ENCODE peak calls at places on chromosomes 13 and 19, in five cellular contexts. V is activated T-helper 1 cell treated with anti-CD3 and anti-CD28 coated beads, Interleukin-12 subunit alpha, Interleukin-12 subunit beta, Interleukin-2, Interleukin-4 antibody, amounts not matched to agents 30 ng/mL and 10 ng/mL and 1 ng/mL, durations not matched to agents 14 hours and 24 hours and 36 hours; N is hypothalamus; M is HuH-7; W is body of pancreas. L is an unnamed sample.

GRCh38 chr19:39599116-39599515 is 3.2 kb upstream of the LGALS13 start:
- DNase-seq in V (no peak), M (peak; percentile 12), W (no peak), N (no peak), L (peak; percentile 45)

GRCh38 chr19:7793493-7793892 is 30.4 kb downstream of the CLEC4M start:
- DNase-seq in W (no peak), N (no peak), V (no peak), M (no peak), L (no peak)

GRCh38 chr19:21604941-21605548 is 99.6 kb downstream of the ZNF429 start:
- DNase-seq in W (peak; percentile 34), N (no peak), V (no peak), M (no peak), L (no peak)

GRCh38 chr13:112510002-112510780 is 77.8 kb downstream of the TUBGCP3 start:
- DNase-seq in N (no peak), W (peak; percentile 41), M (peak; percentile 72), V (no peak), L (peak; percentile 41)

GRCh38 chr19:5200844-5201243 is 139.8 kb downstream of the PTPRS start:
- DNase-seq in V (no peak), M (no peak), N (no peak), W (no peak), L (no peak)

GRCh38 chr13:49373699-49374098 is 70.2 kb downstream of the CAB39L start:
- DNase-seq in N (no peak), M (no peak), V (no peak), W (no peak), L (no peak)

GRCh38 chr19:307793-308420 is 16.7 kb upstream of the PLPP2 start:
- DNase-seq in M (no peak), V (no peak), W (no peak), N (no peak), L (no peak)

GRCh38 chr13:52359534-52359933 is 46.4 kb downstream of the THSD1 start:
- DNase-seq in M (no peak), N (no peak), W (no peak), V (no peak), L (no peak)

GRCh38 chr13:20767309-20767943 is 6.3 kb downstream of the EEF1AKMT1 start:
- DNase-seq in N (no peak), V (no peak), M (no peak), W (no peak), L (no peak)

GRCh38 chr13:62293081-62293480 is 877.4 kb upstream of the PCDH20 start:
- DNase-seq in N (no peak), V (no peak), W (no peak), M (no peak), L (no peak)

GRCh38 chr13:32150794-32151193 is 119.2 kb downstream of the FRY start:
- DNase-seq in N (peak; percentile 29), M (no peak), V (no peak), W (peak; percentile 50), L (no peak)

GRCh38 chr13:24630851-24631341 is 49.3 kb upstream of the ATP12A start:
- DNase-seq in N (no peak), W (no peak), M (no peak), V (no peak), L (no peak)

GRCh38 chr19:32674153-32674958 is 624 bp downstream of the ANKRD27 start:
- DNase-seq in N (no peak), W (no peak), M (no peak), V (no peak), L (no peak)

GRCh38 chr13:48579167-48579918 is 46.5 kb upstream of the RCBTB2 start:
- DNase-seq in N (no peak), M (no peak), W (no peak), V (no peak), L (peak; percentile 30)

GRCh38 chr19:11736696-11737095 is 2.0 kb downstream of the ZNF823 start:
- DNase-seq in N (no peak), M (no peak), V (no peak), W (no peak), L (no peak)

GRCh38 chr19:15136234-15136954 is 29.2 kb downstream of the SYDE1 start:
- DNase-seq in M (no peak), W (no peak), N (no peak), V (no peak), L (no peak)

GRCh38 chr19:35856546-35857149 is at the start of gene KIRREL2:
- DNase-seq in N (no peak), V (peak; percentile 45), W (peak; percentile 49), M (no peak), L (no peak)

GRCh38 chr19:18291590-18292459 is 10.4 kb upstream of the JUND start:
- DNase-seq in W (peak; percentile 80), N (peak; percentile 70), M (peak; percentile 76), V (peak; percentile 82), L (no peak)

GRCh38 chr13:64289702-64290101 is 2874.1 kb upstream of the PCDH20 start:
- DNase-seq in V (no peak), N (no peak), M (no peak), W (no peak), L (no peak)

GRCh38 chr13:53151692-53152421 is 123.2 kb downstream of the OLFM4 start:
- DNase-seq in V (peak; percentile 5), M (peak; percentile 27), W (peak; percentile 55), N (no peak), L (peak; percentile 92)

GRCh38 chr13:80037505-80037888 is 303.4 kb downstream of the SPRY2 start:
- DNase-seq in V (no peak), N (no peak), M (no peak), W (no peak), L (no peak)

GRCh38 chr19:33293255-33294057 is 8.9 kb downstream of the CEBPA start:
- DNase-seq in M (peak; percentile 93), W (peak; percentile 48), V (no peak), N (no peak), L (no peak)

GRCh38 chr19:4633140-4633967 is 6.0 kb upstream of the TNFAIP8L1 start:
- DNase-seq in M (peak; percentile 72), W (peak; percentile 74), N (no peak), V (peak; percentile 47), L (peak; percentile 60)

GRCh38 chr13:26372747-26373146 is 118.8 kb downstream of the CDK8 start:
- DNase-seq in V (no peak), M (no peak), N (no peak), W (no peak), L (no peak)

GRCh38 chr19:41694831-41695635 is 7.0 kb upstream of the CEACAM7 start:
- DNase-seq in N (no peak), V (no peak), W (no peak), M (no peak), L (no peak)

GRCh38 chr13:112253631-112254030 is 122.5 kb upstream of the SPACA7 start:
- DNase-seq in M (no peak), N (no peak), W (no peak), V (no peak), L (no peak)

GRCh38 chr19:17340871-17341357 is 3.6 kb downstream of the GTPBP3 start:
- DNase-seq in V (no peak), M (no peak), N (no peak), W (no peak), L (no peak)

GRCh38 chr13:25678398-25678797 is 306.6 kb downstream of the ATP8A2 start:
- DNase-seq in W (peak; percentile 38), N (no peak), V (no peak), M (no peak), L (no peak)

GRCh38 chr13:36612242-36612641 is 61.6 kb upstream of the SERTM1 start:
- DNase-seq in N (no peak), V (no peak), W (no peak), M (no peak), L (no peak)

GRCh38 chr19:47190167-47190727 is 40.8 kb downstream of the BBC3 start:
- DNase-seq in V (peak; percentile 27), M (peak; percentile 56), W (peak; percentile 74), N (peak; percentile 40), L (no peak)

GRCh38 chr13:96751089-96751488 is 243.2 kb downstream of the OXGR1 start:
- DNase-seq in V (no peak), W (no peak), M (no peak), N (no peak), L (no peak)

GRCh38 chr19:12159773-12160414 is 3.0 kb upstream of the ZNF136 start:
- DNase-seq in M (no peak), N (no peak), W (no peak), V (no peak), L (no peak)

GRCh38 chr13:105572401-105572800 is 963.1 kb downstream of the EFNB2 start:
- DNase-seq in N (no peak), W (no peak), M (no peak), V (no peak), L (no peak)

GRCh38 chr19:5621311-5621944 is 1.1 kb downstream of the SAFB2 start:
- DNase-seq in M (no peak), N (peak; percentile 44), W (no peak), V (no peak), L (no peak)

GRCh38 chr13:97279079-97279411 is 56.9 kb downstream of the MBNL2 start:
- DNase-seq in M (no peak), V (no peak), W (no peak), N (no peak), L (no peak)

GRCh38 chr19:4972509-4973230 is 3.8 kb downstream of the KDM4B start:
- DNase-seq in W (no peak), V (no peak), M (no peak), N (no peak), L (no peak)

GRCh38 chr19:5025027-5025426 is 56.1 kb downstream of the KDM4B start:
- DNase-seq in N (no peak), M (no peak), W (no peak), V (no peak), L (no peak)